ENCODE peak calls at places on chromosomes 4 and X, in ten cellular contexts. One of them, this sample, is unnamed.

GRCh38 chr4:73341454-73341853 is 62.6 kb upstream of the ALB start:
- DNase-seq in GM23338: peak
- DNase-seq in fibroblast of lung: peak
- DNase-seq in mammary epithelial cell: peak
- DNase-seq in neuronal stem cell: peak
- DNase-seq in MM.1S: peak
- DNase-seq in hepatocyte: peak
- DNase-seq in PC-3: peak
- DNase-seq in astrocyte: peak
- DNase-seq in SK-N-SH: peak
- DNase-seq in this sample: peak

GRCh38 chrX:47047989-47048388 is 30.3 kb upstream of the RGN start:
- DNase-seq in GM23338: no peak
- DNase-seq in fibroblast of lung: peak
- DNase-seq in mammary epithelial cell: no peak
- DNase-seq in neuronal stem cell: no peak
- DNase-seq in MM.1S: no peak
- DNase-seq in hepatocyte: peak
- DNase-seq in PC-3: peak
- DNase-seq in astrocyte: no peak
- DNase-seq in SK-N-SH: no peak
- DNase-seq in this sample: peak

GRCh38 chrX:136754641-136755040 is 26.1 kb downstream of the ARHGEF6 start:
- DNase-seq in GM23338: no peak
- DNase-seq in fibroblast of lung: no peak
- DNase-seq in mammary epithelial cell: no peak
- DNase-seq in neuronal stem cell: no peak
- DNase-seq in MM.1S: no peak
- DNase-seq in hepatocyte: no peak
- DNase-seq in PC-3: no peak
- DNase-seq in astrocyte: peak
- DNase-seq in SK-N-SH: no peak
- DNase-seq in this sample: no peak

GRCh38 chrX:118520206-118520857 is 24.7 kb downstream of the DOCK11 start:
- DNase-seq in GM23338: no peak
- DNase-seq in fibroblast of lung: peak
- DNase-seq in mammary epithelial cell: peak
- DNase-seq in neuronal stem cell: no peak
- DNase-seq in MM.1S: no peak
- DNase-seq in hepatocyte: no peak
- DNase-seq in PC-3: peak
- DNase-seq in astrocyte: peak
- DNase-seq in SK-N-SH: no peak
- DNase-seq in this sample: no peak

GRCh38 chr4:7402526-7402925 is 32.2 kb downstream of the PSAPL1 start:
- DNase-seq in GM23338: no peak
- DNase-seq in fibroblast of lung: no peak
- DNase-seq in mammary epithelial cell: peak
- DNase-seq in neuronal stem cell: no peak
- DNase-seq in MM.1S: no peak
- DNase-seq in hepatocyte: peak
- DNase-seq in PC-3: peak
- DNase-seq in astrocyte: peak
- DNase-seq in SK-N-SH: no peak
- DNase-seq in this sample: no peak

GRCh38 chr4:168743576-168743975 is 246.7 kb downstream of the PALLD start:
- DNase-seq in GM23338: no peak
- DNase-seq in fibroblast of lung: peak
- DNase-seq in mammary epithelial cell: no peak
- DNase-seq in neuronal stem cell: no peak
- DNase-seq in MM.1S: no peak
- DNase-seq in hepatocyte: no peak
- DNase-seq in PC-3: peak
- DNase-seq in astrocyte: no peak
- DNase-seq in SK-N-SH: no peak
- DNase-seq in this sample: no peak

GRCh38 chrX:78710146-78710545 is 37.4 kb upstream of the LPAR4 start:
- DNase-seq in GM23338: no peak
- DNase-seq in fibroblast of lung: peak
- DNase-seq in mammary epithelial cell: no peak
- DNase-seq in neuronal stem cell: no peak
- DNase-seq in MM.1S: peak
- DNase-seq in hepatocyte: no peak
- DNase-seq in PC-3: no peak
- DNase-seq in astrocyte: peak
- DNase-seq in SK-N-SH: no peak
- DNase-seq in this sample: no peak

GRCh38 chrX:129808829-129809745 is 29.3 kb downstream of the SASH3 start:
- DNase-seq in GM23338: no peak
- DNase-seq in fibroblast of lung: no peak
- DNase-seq in mammary epithelial cell: no peak
- DNase-seq in neuronal stem cell: no peak
- DNase-seq in MM.1S: no peak
- DNase-seq in hepatocyte: no peak
- DNase-seq in PC-3: no peak
- DNase-seq in astrocyte: peak
- DNase-seq in SK-N-SH: no peak
- DNase-seq in this sample: no peak

GRCh38 chrX:31036895-31037294 is 34.9 kb downstream of the FTHL17 start:
- DNase-seq in GM23338: peak
- DNase-seq in fibroblast of lung: peak
- DNase-seq in mammary epithelial cell: peak
- DNase-seq in neuronal stem cell: peak
- DNase-seq in MM.1S: peak
- DNase-seq in hepatocyte: peak
- DNase-seq in PC-3: peak
- DNase-seq in astrocyte: peak
- DNase-seq in SK-N-SH: peak
- DNase-seq in this sample: peak

GRCh38 chrX:119763175-119763574 is 4.8 kb downstream of the SOWAHD start:
- DNase-seq in GM23338: peak
- DNase-seq in fibroblast of lung: peak
- DNase-seq in mammary epithelial cell: peak
- DNase-seq in neuronal stem cell: no peak
- DNase-seq in MM.1S: no peak
- DNase-seq in hepatocyte: no peak
- DNase-seq in PC-3: no peak
- DNase-seq in astrocyte: peak
- DNase-seq in SK-N-SH: no peak
- DNase-seq in this sample: no peak

GRCh38 chrX:46704767-46705386 is 54.0 kb downstream of the SLC9A7 start:
- DNase-seq in GM23338: no peak
- DNase-seq in fibroblast of lung: no peak
- DNase-seq in mammary epithelial cell: peak
- DNase-seq in neuronal stem cell: no peak
- DNase-seq in MM.1S: no peak
- DNase-seq in hepatocyte: no peak
- DNase-seq in PC-3: no peak
- DNase-seq in astrocyte: peak
- DNase-seq in SK-N-SH: no peak
- DNase-seq in this sample: peak

GRCh38 chr4:46270986-46271596 is 118.8 kb downstream of the GABRA2 start:
- DNase-seq in GM23338: peak
- DNase-seq in fibroblast of lung: peak
- DNase-seq in mammary epithelial cell: peak
- DNase-seq in neuronal stem cell: no peak
- DNase-seq in MM.1S: peak
- DNase-seq in hepatocyte: peak
- DNase-seq in PC-3: peak
- DNase-seq in astrocyte: peak
- DNase-seq in SK-N-SH: peak
- DNase-seq in this sample: no peak

GRCh38 chr4:7820031-7820825 is 119.4 kb downstream of the AFAP1 start:
- DNase-seq in GM23338: no peak
- DNase-seq in fibroblast of lung: no peak
- DNase-seq in mammary epithelial cell: no peak
- DNase-seq in neuronal stem cell: no peak
- DNase-seq in MM.1S: no peak
- DNase-seq in hepatocyte: no peak
- DNase-seq in PC-3: no peak
- DNase-seq in astrocyte: no peak
- DNase-seq in SK-N-SH: no peak
- DNase-seq in this sample: no peak

GRCh38 chr4:145507636-145508035 is 26.0 kb downstream of the SMAD1 start:
- DNase-seq in GM23338: no peak
- DNase-seq in fibroblast of lung: peak
- DNase-seq in mammary epithelial cell: peak
- DNase-seq in neuronal stem cell: no peak
- DNase-seq in MM.1S: peak
- DNase-seq in hepatocyte: no peak
- DNase-seq in PC-3: peak
- DNase-seq in astrocyte: peak
- DNase-seq in SK-N-SH: no peak
- DNase-seq in this sample: peak

GRCh38 chrX:69165116-69165651 is at the start of gene PJA1:
- DNase-seq in GM23338: peak
- DNase-seq in fibroblast of lung: peak
- DNase-seq in mammary epithelial cell: peak
- DNase-seq in neuronal stem cell: no peak
- DNase-seq in MM.1S: peak
- DNase-seq in hepatocyte: peak
- DNase-seq in PC-3: peak
- DNase-seq in astrocyte: peak
- DNase-seq in SK-N-SH: peak
- DNase-seq in this sample: peak

GRCh38 chr4:147287588-147287890 is 193.4 kb upstream of the EDNRA start:
- DNase-seq in GM23338: no peak
- DNase-seq in fibroblast of lung: peak
- DNase-seq in mammary epithelial cell: no peak
- DNase-seq in neuronal stem cell: no peak
- DNase-seq in MM.1S: no peak
- DNase-seq in hepatocyte: no peak
- DNase-seq in PC-3: no peak
- DNase-seq in astrocyte: no peak
- DNase-seq in SK-N-SH: no peak
- DNase-seq in this sample: no peak
- H2AFZ ChIP-seq in GM23338: peak
- H2AFZ ChIP-seq in fibroblast of lung: no peak
- H2AFZ ChIP-seq in mammary epithelial cell: peak
- H2AFZ ChIP-seq in neuronal stem cell: no peak
- H2AFZ ChIP-seq in MM.1S: no peak
- H2AFZ ChIP-seq in hepatocyte: no peak
- H2AFZ ChIP-seq in PC-3: no peak
- H2AFZ ChIP-seq in astrocyte: no peak
- H2AFZ ChIP-seq in SK-N-SH: no peak
- H2AFZ ChIP-seq in this sample: no peak

DNA sequence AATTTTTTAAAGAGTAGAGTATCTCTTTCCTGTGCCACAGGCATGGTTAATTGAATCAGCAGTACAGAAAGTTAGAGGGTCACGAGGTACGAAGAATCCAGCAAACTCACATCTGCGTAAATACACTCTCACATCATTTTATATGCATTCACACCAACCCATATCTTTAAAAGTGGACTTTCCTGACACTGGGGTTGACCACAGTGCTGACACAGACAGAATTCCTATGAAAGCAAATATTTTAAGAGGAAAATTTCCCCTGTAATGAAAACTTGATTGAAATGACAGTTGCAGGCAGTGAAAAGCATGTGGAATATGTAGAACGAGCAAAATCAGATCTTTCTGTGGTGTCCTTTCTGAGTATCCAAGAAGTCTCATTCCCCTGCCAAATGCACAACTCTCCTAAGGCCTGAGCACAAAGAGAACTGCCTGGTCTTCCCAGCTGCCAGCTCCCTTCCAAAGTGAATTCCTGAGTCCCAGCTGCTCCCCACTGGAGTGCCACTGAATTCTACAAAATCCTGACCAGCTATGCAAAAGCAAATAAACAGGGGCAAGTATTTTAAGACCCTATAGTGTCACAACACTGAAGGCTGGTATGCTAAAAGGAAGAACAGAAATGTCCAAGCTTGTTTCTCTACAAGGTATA is 50.5 kb upstream of the FAM9C start:
- DNase-seq in GM23338: no peak
- DNase-seq in fibroblast of lung: peak
- DNase-seq in mammary epithelial cell: no peak
- DNase-seq in neuronal stem cell: no peak
- DNase-seq in MM.1S: no peak
- DNase-seq in hepatocyte: no peak
- DNase-seq in PC-3: no peak
- DNase-seq in astrocyte: peak
- DNase-seq in SK-N-SH: no peak
- DNase-seq in this sample: peak
- H3K27ac ChIP-seq in GM23338: no peak
- H3K27ac ChIP-seq in fibroblast of lung: no peak
- H3K27ac ChIP-seq in mammary epithelial cell: no peak
- H3K27ac ChIP-seq in neuronal stem cell: no peak
- H3K27ac ChIP-seq in MM.1S: no peak
- H3K27ac ChIP-seq in hepatocyte: peak
- H3K27ac ChIP-seq in PC-3: peak
- H3K27ac ChIP-seq in astrocyte: peak
- H3K27ac ChIP-seq in SK-N-SH: peak
- H3K27ac ChIP-seq in this sample: no peak

DNA sequence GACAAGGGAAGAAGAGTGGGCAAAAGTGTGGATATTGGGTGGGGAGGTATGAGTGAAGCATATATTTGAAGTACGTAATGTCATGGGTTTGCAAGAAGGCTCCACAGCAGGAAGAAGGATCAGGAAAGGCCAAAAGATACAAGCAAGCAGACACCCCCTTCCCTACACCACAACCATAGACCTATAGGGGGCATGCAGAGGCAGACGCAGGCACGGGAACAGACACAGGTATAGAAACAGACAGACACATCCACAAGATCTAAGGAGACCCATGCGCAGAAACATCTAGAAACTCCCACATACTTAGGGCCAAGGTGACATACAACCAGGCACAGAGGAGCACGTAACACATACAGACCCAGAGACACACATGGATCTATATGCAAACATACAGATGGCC is 14.3 kb downstream of the FGD1 start:
- DNase-seq in GM23338: peak
- DNase-seq in fibroblast of lung: no peak
- DNase-seq in mammary epithelial cell: no peak
- DNase-seq in neuronal stem cell: no peak
- DNase-seq in MM.1S: no peak
- DNase-seq in hepatocyte: no peak
- DNase-seq in PC-3: no peak
- DNase-seq in astrocyte: no peak
- DNase-seq in SK-N-SH: peak
- DNase-seq in this sample: no peak
- H2AFZ ChIP-seq in GM23338: no peak
- H2AFZ ChIP-seq in fibroblast of lung: peak
- H2AFZ ChIP-seq in mammary epithelial cell: no peak
- H2AFZ ChIP-seq in neuronal stem cell: no peak
- H2AFZ ChIP-seq in MM.1S: no peak
- H2AFZ ChIP-seq in hepatocyte: no peak
- H2AFZ ChIP-seq in PC-3: no peak
- H2AFZ ChIP-seq in astrocyte: no peak
- H2AFZ ChIP-seq in SK-N-SH: no peak
- H2AFZ ChIP-seq in this sample: peak

DNA sequence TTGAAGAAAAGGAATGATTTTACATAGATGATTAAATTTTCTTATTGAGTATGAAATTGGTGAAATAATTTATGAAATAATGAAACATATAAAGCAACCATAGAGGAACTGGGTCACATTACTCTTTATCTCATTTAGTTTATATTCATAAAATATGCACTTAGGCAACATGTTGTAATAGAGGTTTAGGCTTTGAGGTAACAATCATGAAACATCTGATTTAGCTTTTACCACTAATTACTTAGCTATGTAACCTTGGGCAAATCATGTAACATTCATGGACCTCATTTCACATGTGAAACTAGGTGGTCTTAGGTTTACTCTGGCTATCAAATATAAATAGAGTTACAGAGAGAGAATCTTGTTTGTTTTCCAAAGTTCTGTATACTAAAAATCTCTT is 54.5 kb upstream of the SMARCA5 start:
- DNase-seq in GM23338: no peak
- DNase-seq in fibroblast of lung: peak
- DNase-seq in mammary epithelial cell: no peak
- DNase-seq in neuronal stem cell: no peak
- DNase-seq in MM.1S: no peak
- DNase-seq in hepatocyte: no peak
- DNase-seq in PC-3: no peak
- DNase-seq in astrocyte: no peak
- DNase-seq in SK-N-SH: no peak
- DNase-seq in this sample: no peak
- H3K27ac ChIP-seq in GM23338: no peak
- H3K27ac ChIP-seq in fibroblast of lung: no peak
- H3K27ac ChIP-seq in mammary epithelial cell: no peak
- H3K27ac ChIP-seq in neuronal stem cell: no peak
- H3K27ac ChIP-seq in MM.1S: no peak
- H3K27ac ChIP-seq in hepatocyte: no peak
- H3K27ac ChIP-seq in PC-3: no peak
- H3K27ac ChIP-seq in astrocyte: no peak
- H3K27ac ChIP-seq in SK-N-SH: no peak
- H3K27ac ChIP-seq in this sample: no peak

This sample was measured in endothelial cell of umbilical vein.